ENCODE peak calls at places on chromosomes 13 and 19, in four cellular contexts. One of them, this sample, is unnamed.

GRCh38 chr13:33146843-33147611 is 130.8 kb downstream of the KL start:
- DNase-seq in BJ: no peak
- DNase-seq in thoracic aorta: no peak
- DNase-seq in kidney: no peak
- DNase-seq in this sample: no peak

GRCh38 chr13:114063545-114064515 is 68.6 kb downstream of the RASA3 start:
- DNase-seq in BJ: peak; percentile 87
- DNase-seq in thoracic aorta: peak; percentile 51
- DNase-seq in kidney: peak; percentile 91
- DNase-seq in this sample: no peak

GRCh38 chr13:106173346-106173745 is 362.1 kb downstream of the EFNB2 start:
- DNase-seq in BJ: no peak
- DNase-seq in thoracic aorta: no peak
- DNase-seq in kidney: no peak
- DNase-seq in this sample: no peak

GRCh38 chr13:106573279-106573831 is 5.4 kb upstream of the ARGLU1 start:
- DNase-seq in BJ: peak; percentile 84
- DNase-seq in thoracic aorta: no peak
- DNase-seq in kidney: no peak
- DNase-seq in this sample: peak; percentile 38

GRCh38 chr19:50693064-50693975 is 26.3 kb downstream of the SHANK1 start:
- DNase-seq in BJ: no peak
- DNase-seq in thoracic aorta: no peak
- DNase-seq in kidney: no peak
- DNase-seq in this sample: no peak

GRCh38 chr19:33263325-33264023 is 37.8 kb upstream of the SLC7A10 start:
- DNase-seq in BJ: no peak
- DNase-seq in thoracic aorta: no peak
- DNase-seq in kidney: no peak
- DNase-seq in this sample: no peak

GRCh38 chr19:41265376-41266153 is 1.4 kb downstream of the HNRNPUL1 start:
- DNase-seq in BJ: no peak
- DNase-seq in thoracic aorta: no peak
- DNase-seq in kidney: peak; percentile 63
- DNase-seq in this sample: no peak

GRCh38 chr19:28793391-28794168 is 419.4 kb downstream of the UQCRFS1 start:
- DNase-seq in BJ: no peak
- DNase-seq in thoracic aorta: no peak
- DNase-seq in kidney: peak; percentile 69
- DNase-seq in this sample: no peak

GRCh38 chr19:42279148-42279901 is 10.3 kb downstream of the CIC start:
- DNase-seq in BJ: no peak
- DNase-seq in thoracic aorta: no peak
- DNase-seq in kidney: no peak
- DNase-seq in this sample: no peak

GRCh38 chr13:75393839-75394238 is 88.1 kb downstream of the TBC1D4 start:
- DNase-seq in BJ: no peak
- DNase-seq in thoracic aorta: no peak
- DNase-seq in kidney: no peak
- DNase-seq in this sample: no peak

GRCh38 chr13:50419466-50419865 is 404.2 kb downstream of the KCNRG start:
- DNase-seq in BJ: no peak
- DNase-seq in thoracic aorta: no peak
- DNase-seq in kidney: no peak
- DNase-seq in this sample: no peak

GRCh38 chr13:34161829-34162544 is 344.0 kb downstream of the RFC3 start:
- DNase-seq in BJ: peak; percentile 82
- DNase-seq in thoracic aorta: no peak
- DNase-seq in kidney: no peak
- DNase-seq in this sample: peak; percentile 78

GRCh38 chr13:106532111-106532929 is 3.1 kb downstream of the EFNB2 start:
- DNase-seq in BJ: no peak
- DNase-seq in thoracic aorta: no peak
- DNase-seq in kidney: no peak
- DNase-seq in this sample: no peak

GRCh38 chr13:89803839-89804238 is 1543.6 kb upstream of the MIR17HG start:
- DNase-seq in BJ: no peak
- DNase-seq in thoracic aorta: no peak
- DNase-seq in kidney: no peak
- DNase-seq in this sample: no peak

GRCh38 chr13:25971499-25972145 is 80.2 kb downstream of the SHISA2 start:
- DNase-seq in BJ: no peak
- DNase-seq in thoracic aorta: no peak
- DNase-seq in kidney: no peak
- DNase-seq in this sample: no peak

GRCh38 chr13:98098511-98098910 is 44.4 kb upstream of the FARP1 start:
- DNase-seq in BJ: no peak
- DNase-seq in thoracic aorta: no peak
- DNase-seq in kidney: no peak
- DNase-seq in this sample: peak; percentile 35

GRCh38 chr13:95644611-95645052 is at the start of gene DZIP1:
- DNase-seq in BJ: no peak
- DNase-seq in thoracic aorta: peak; percentile 15
- DNase-seq in kidney: peak; percentile 94
- DNase-seq in this sample: peak; percentile 63

GRCh38 chr19:5154129-5154798 is 185.4 kb downstream of the KDM4B start:
- DNase-seq in BJ: no peak
- DNase-seq in thoracic aorta: no peak
- DNase-seq in kidney: peak; percentile 76
- DNase-seq in this sample: no peak

GRCh38 chr13:52371736-52372247 is 34.2 kb downstream of the THSD1 start:
- DNase-seq in BJ: no peak
- DNase-seq in thoracic aorta: no peak
- DNase-seq in kidney: no peak
- DNase-seq in this sample: peak; percentile 80

GRCh38 chr19:12932392-12933286 is 872 bp downstream of the FARSA start:
- DNase-seq in BJ: no peak
- DNase-seq in thoracic aorta: no peak
- DNase-seq in kidney: no peak
- DNase-seq in this sample: no peak

GRCh38 chr19:34499155-34499834 is 17.7 kb downstream of the WTIP start:
- DNase-seq in BJ: no peak
- DNase-seq in thoracic aorta: no peak
- DNase-seq in kidney: peak; percentile 22
- DNase-seq in this sample: no peak

GRCh38 chr19:50315773-50316448 is 13.3 kb downstream of the KCNC3 start:
- DNase-seq in BJ: no peak
- DNase-seq in thoracic aorta: no peak
- DNase-seq in kidney: no peak
- DNase-seq in this sample: no peak

GRCh38 chr13:34816543-34816942 is 125.5 kb upstream of the NBEA start:
- DNase-seq in BJ: peak; percentile 74
- DNase-seq in thoracic aorta: no peak
- DNase-seq in kidney: no peak
- DNase-seq in this sample: no peak

GRCh38 chr19:15701757-15702589 is 25.9 kb upstream of the OR10H2 start:
- DNase-seq in BJ: no peak
- DNase-seq in thoracic aorta: no peak
- DNase-seq in kidney: no peak
- DNase-seq in this sample: no peak

GRCh38 chr13:39571502-39572092 is 31.4 kb downstream of the LHFPL6 start:
- DNase-seq in BJ: no peak
- DNase-seq in thoracic aorta: no peak
- DNase-seq in kidney: peak; percentile 72
- DNase-seq in this sample: no peak

GRCh38 chr13:28794370-28794769 is 25.8 kb upstream of the MTUS2 start:
- DNase-seq in BJ: no peak
- DNase-seq in thoracic aorta: no peak
- DNase-seq in kidney: no peak
- DNase-seq in this sample: no peak

GRCh38 chr13:23934481-23934880 is 37.2 kb upstream of the C1QTNF9B start:
- DNase-seq in BJ: no peak
- DNase-seq in thoracic aorta: no peak
- DNase-seq in kidney: no peak
- DNase-seq in this sample: peak; percentile 51

GRCh38 chr13:22198001-22198400 is 527.1 kb downstream of the FGF9 start:
- DNase-seq in BJ: no peak
- DNase-seq in thoracic aorta: no peak
- DNase-seq in kidney: no peak
- DNase-seq in this sample: no peak

GRCh38 chr13:92991687-92992086 is 234.9 kb upstream of the GPC6 start:
- DNase-seq in BJ: no peak
- DNase-seq in thoracic aorta: no peak
- DNase-seq in kidney: no peak
- DNase-seq in this sample: no peak

GRCh38 chr19:1070576-1070930 is 3.6 kb downstream of the ARHGAP45 start:
- DNase-seq in BJ: no peak
- DNase-seq in thoracic aorta: no peak
- DNase-seq in kidney: no peak
- DNase-seq in this sample: no peak
- H3K4me3 ChIP-seq in BJ: no peak overlapping the region
- H3K4me3 ChIP-seq in thoracic aorta: no peak overlapping the region
- H3K4me3 ChIP-seq in kidney: no peak overlapping the region
- H3K4me3 ChIP-seq in this sample: no peak overlapping the region

GRCh38 chr19:44002212-44002565 is 568 bp upstream of the ZNF230 start:
- DNase-seq in BJ: no peak
- DNase-seq in thoracic aorta: no peak
- DNase-seq in kidney: no peak
- DNase-seq in this sample: no peak

GRCh38 chr19:44002566-44003460 is at the start of gene ZNF230:
- DNase-seq in BJ: peak; percentile 75
- DNase-seq in thoracic aorta: peak; percentile 77
- DNase-seq in kidney: peak; percentile 95
- DNase-seq in this sample: peak; percentile 85

GRCh38 chr19:44003461-44004134 is 841 bp downstream of the ZNF230 start:
- DNase-seq in BJ: no peak
- DNase-seq in thoracic aorta: no peak
- DNase-seq in kidney: peak; percentile 66
- DNase-seq in this sample: no peak

DNA sequence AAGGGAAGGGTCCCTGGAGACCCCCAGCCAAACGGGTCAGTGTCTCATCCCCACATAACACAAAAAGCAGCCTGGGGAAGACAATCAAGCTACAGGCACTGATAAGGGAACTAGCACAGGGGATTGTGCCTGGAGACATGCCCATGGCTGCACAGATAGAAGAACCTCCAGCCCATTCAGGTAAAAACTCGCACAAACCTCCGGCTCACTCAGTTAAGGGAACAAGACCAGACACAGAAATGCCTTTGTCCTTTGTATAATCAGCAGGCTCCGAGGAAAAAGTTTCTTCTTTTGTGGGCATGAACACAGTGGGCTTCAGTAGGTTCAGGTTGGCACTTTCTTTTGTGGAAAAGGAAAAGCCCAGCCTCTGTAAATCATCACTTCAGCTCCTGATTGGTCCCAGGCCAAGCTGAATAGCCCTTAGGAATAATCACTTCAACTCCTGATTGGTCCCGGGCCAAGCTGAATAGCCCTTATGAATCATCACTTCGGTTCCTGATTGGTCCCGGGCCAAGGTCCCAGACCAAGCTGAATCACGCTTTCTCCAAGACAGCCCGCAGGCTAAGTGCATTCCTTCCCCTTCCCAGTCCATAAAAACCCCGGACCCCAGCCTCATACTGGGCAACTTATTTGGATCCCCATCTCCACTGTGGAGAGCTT is 5.0 kb upstream of the ZNF230 start:
- DNase-seq in BJ: no peak
- DNase-seq in thoracic aorta: no peak
- DNase-seq in kidney: no peak
- DNase-seq in this sample: no peak
- H3K4me3 ChIP-seq in BJ: no peak overlapping the region
- H3K4me3 ChIP-seq in thoracic aorta: no peak overlapping the region
- H3K4me3 ChIP-seq in kidney: no peak overlapping the region
- H3K4me3 ChIP-seq in this sample: no peak overlapping the region

GRCh38 chr19:2288743-2289713 is 7.1 kb upstream of the PEAK3 start:
- DNase-seq in BJ: no peak
- DNase-seq in thoracic aorta: no peak
- DNase-seq in kidney: no peak
- DNase-seq in this sample: no peak

GRCh38 chr19:2289714-2290435 is 7.9 kb upstream of the PEAK3 start:
- DNase-seq in BJ: no peak
- DNase-seq in thoracic aorta: no peak
- DNase-seq in kidney: peak; percentile 84
- DNase-seq in this sample: no peak

GRCh38 chr19:2287585-2287984 is 5.6 kb upstream of the PEAK3 start:
- DNase-seq in BJ: no peak
- DNase-seq in thoracic aorta: no peak
- DNase-seq in kidney: no peak
- DNase-seq in this sample: no peak

GRCh38 chr19:2286402-2287140 is 4.6 kb upstream of the PEAK3 start:
- DNase-seq in BJ: no peak
- DNase-seq in thoracic aorta: no peak
- DNase-seq in kidney: no peak
- DNase-seq in this sample: no peak

GRCh38 chr19:2288010-2288742 is 6.2 kb upstream of the PEAK3 start:
- DNase-seq in BJ: no peak
- DNase-seq in thoracic aorta: no peak
- DNase-seq in kidney: no peak
- DNase-seq in this sample: no peak
- H3K4me3 ChIP-seq in BJ: no peak overlapping the region
- H3K4me3 ChIP-seq in thoracic aorta: no peak overlapping the region
- H3K4me3 ChIP-seq in kidney: no peak overlapping the region
- H3K4me3 ChIP-seq in this sample: no peak overlapping the region

DNA sequence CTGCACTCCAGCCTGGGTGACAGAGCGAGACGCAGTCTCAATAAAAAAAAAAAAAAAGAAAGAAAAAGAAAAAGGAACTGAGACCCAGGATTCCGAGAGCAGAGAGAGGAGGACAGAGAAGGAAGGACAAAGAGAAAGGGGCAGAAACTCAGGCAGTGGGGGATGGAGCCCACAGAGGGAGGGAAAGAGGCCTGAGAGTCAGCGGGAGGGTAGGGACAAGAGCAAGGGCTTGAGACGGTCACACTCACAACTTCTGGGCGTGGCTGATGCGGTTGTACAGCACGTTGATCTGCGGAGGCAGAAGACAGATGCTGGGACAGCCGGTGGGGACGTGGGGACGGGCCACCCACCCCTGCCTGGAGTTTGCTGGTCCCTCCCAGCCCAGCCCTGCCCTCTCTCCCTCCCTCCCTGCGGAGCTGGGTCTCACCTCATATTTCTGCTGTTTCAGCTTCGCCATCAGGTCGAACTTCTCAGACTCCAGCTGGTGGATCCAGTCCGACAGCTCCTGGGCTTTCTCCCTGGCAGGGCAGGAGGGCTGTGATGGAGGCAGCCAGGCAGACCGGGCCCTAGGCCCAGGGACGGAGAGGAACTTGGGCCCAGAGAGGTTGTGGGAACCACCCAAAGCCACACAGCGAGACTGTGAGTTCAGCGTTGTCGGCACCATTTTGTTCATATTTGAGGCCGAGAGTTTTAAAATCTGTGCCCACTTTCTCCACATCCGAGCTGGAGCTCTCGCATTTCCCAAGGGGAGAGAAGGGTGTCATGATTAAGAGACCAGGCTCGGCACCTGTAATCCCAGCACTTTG is 15.2 kb downstream of the TNNT1 start:
- DNase-seq in BJ: no peak
- DNase-seq in thoracic aorta: no peak
- DNase-seq in kidney: no peak
- DNase-seq in this sample: no peak
- H3K4me3 ChIP-seq in BJ: no peak overlapping the region
- H3K4me3 ChIP-seq in thoracic aorta: no peak overlapping the region
- H3K4me3 ChIP-seq in kidney: no peak overlapping the region
- H3K4me3 ChIP-seq in this sample: no peak overlapping the region

This sample was measured in skeletal muscle cell.